ENCODE peak calls at places on chromosomes 1 and 21, in ten cellular contexts. G is cardiac muscle cell, N is spleen, V is Caco-2, A is epithelial cell of proximal tubule, X is mesothelial cell of epicardium, E is heart right ventricle, M is BJ, Q is brain microvascular endothelial cell, U is mammary epithelial cell. Y is an unnamed sample.

GRCh38 chr1:78688701-78689100 is 39.1 kb downstream of the IFI44 start:
- DNase-seq in G (peak; percentile 77), N (no peak), V (no peak), A (peak; percentile 15), X (no peak), E (no peak), M (no peak), Q (no peak), U (peak; percentile 29), Y (no peak)

GRCh38 chr1:244381887-244382565 is 69.7 kb downstream of the ADSS2 start:
- DNase-seq in G (peak; percentile 76), N (no peak), V (no peak), A (no peak), X (no peak), E (no peak), M (no peak), Q (peak; percentile 46), U (no peak), Y (no peak)

GRCh38 chr1:207983044-207983443 is 72.1 kb upstream of the CD34 start:
- DNase-seq in G (no peak), N (no peak), V (no peak), A (no peak), X (no peak), E (no peak), M (no peak), Q (no peak), U (no peak), Y (peak; percentile 46)

GRCh38 chr1:67149179-67149770 is 14.5 kb upstream of the C1orf141 start:
- DNase-seq in G (peak; percentile 92), N (peak; percentile 77), V (peak; percentile 68), A (peak; percentile 56), X (no peak), E (peak; percentile 22), M (peak; percentile 16), Q (peak; percentile 69), U (peak; percentile 75), Y (no peak)

GRCh38 chr1:184289825-184290550 is 96.8 kb upstream of the C1orf21 start:
- DNase-seq in G (no peak), N (no peak), V (no peak), A (no peak), X (no peak), E (no peak), M (no peak), Q (no peak), U (peak; percentile 47), Y (no peak)

GRCh38 chr1:228015276-228016180 is 8.7 kb downstream of the WNT3A start:
- DNase-seq in G (peak; percentile 62), N (peak; percentile 47), V (peak; percentile 21), A (no peak), X (no peak), E (peak; percentile 3), M (peak; percentile 1), Q (peak; percentile 34), U (peak; percentile 32), Y (peak; percentile 76)

GRCh38 chr21:45543371-45543709 is 1.1 kb upstream of the SLC19A1 start:
- DNase-seq in G (no peak), N (no peak), V (no peak), A (no peak), X (no peak), E (no peak), M (no peak), Q (no peak), U (no peak), Y (no peak)

GRCh38 chr1:119011706-119012105 is 23.6 kb upstream of the TBX15 start:
- DNase-seq in G (no peak), N (no peak), V (no peak), A (no peak), X (no peak), E (no peak), M (no peak), Q (no peak), U (peak; percentile 60), Y (no peak)

GRCh38 chr1:30088594-30089556 is 634.5 kb downstream of the MATN1 start:
- DNase-seq in G (peak; percentile 9), N (no peak), V (no peak), A (peak; percentile 23), X (peak; percentile 39), E (no peak), M (no peak), Q (no peak), U (no peak), Y (no peak)

GRCh38 chr1:3417082-3417728 is 37.3 kb upstream of the ARHGEF16 start:
- DNase-seq in G (no peak), N (no peak), V (no peak), A (no peak), X (no peak), E (no peak), M (no peak), Q (no peak), U (no peak), Y (no peak)

GRCh38 chr1:10634428-10635384 is 160.0 kb downstream of the PEX14 start:
- DNase-seq in G (no peak), N (no peak), V (no peak), A (no peak), X (no peak), E (peak; percentile 57), M (no peak), Q (no peak), U (peak; percentile 63), Y (no peak)
- TF ChIP-seq CTCF in G (no peak), N (no peak), V (no peak), A (no peak), X (no peak), E (no peak), M (no peak), Q (no peak), U (no peak), Y (no peak)

DNA sequence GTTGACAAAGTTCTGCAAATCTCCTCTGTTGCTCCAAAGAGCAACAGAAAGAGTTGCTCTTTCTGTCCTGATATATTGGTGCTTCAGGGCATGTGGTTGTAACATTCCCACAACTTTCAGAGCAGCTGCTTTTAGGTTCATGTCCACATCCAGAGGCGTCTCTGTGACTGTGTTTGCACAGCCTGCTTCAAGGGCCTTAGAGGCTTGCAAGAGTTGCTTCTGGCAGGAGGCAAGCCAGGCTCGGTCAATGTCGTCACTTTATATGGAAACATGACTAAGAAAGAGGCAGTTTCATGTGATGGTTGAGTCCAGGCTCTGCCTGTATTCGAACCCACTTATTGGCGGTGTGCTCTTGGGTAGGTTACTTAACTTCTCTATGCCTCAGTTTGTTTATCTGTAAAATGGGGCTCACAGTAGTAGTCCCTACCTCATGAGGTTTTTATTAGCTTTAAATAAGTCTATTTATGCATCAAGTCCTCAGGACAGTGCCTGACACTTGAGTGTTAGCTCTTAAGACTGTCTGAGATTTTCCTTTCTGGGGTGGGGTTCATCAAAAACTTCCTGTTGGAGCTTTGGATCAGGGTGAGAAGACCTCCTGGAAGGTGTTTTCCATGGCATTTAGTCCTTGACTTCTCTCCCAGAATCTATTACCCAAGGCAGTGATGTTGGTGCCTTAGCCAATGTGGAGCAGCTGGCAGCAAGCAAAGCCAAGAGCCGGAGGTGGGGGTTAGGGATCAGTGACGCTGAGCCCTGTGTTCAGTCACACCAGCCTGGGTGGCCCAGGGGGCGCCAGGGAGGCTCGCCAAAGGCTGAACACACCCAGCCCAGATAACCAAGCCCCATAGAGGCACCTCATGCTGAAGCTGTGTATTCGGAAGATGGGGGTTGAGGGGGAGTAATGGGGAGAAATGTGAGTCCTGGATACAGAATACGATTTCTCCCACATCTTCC is 18.9 kb downstream of the LHX4 start:
- DNase-seq in G (peak; percentile 32), N (peak; percentile 64), V (no peak), A (no peak), X (no peak), E (no peak), M (no peak), Q (no peak), U (no peak), Y (no peak)
- TF ChIP-seq CTCF in G (no peak), N (no peak), V (peak; percentile 24), A (peak; percentile 38), X (no peak), E (no peak), M (peak; percentile 2), Q (peak; percentile 36), U (no peak), Y (no peak)

GRCh38 chr1:150429805-150430204 is 57.4 kb upstream of the TARS2 start:
- DNase-seq in G (peak; percentile 40), N (no peak), V (no peak), A (no peak), X (no peak), E (no peak), M (no peak), Q (no peak), U (peak; percentile 2), Y (no peak)
- TF ChIP-seq CTCF in G (peak; percentile 33), N (no peak), V (peak; percentile 37), A (peak; percentile 35), X (no peak), E (no peak), M (peak; percentile 13), Q (peak; percentile 37), U (no peak), Y (peak; percentile 22)

GRCh38 chr21:34670962-34671348 is 2.2 kb downstream of the CLIC6 start:
- DNase-seq in G (no peak), N (no peak), V (no peak), A (no peak), X (no peak), E (no peak), M (no peak), Q (no peak), U (no peak), Y (no peak)

GRCh38 chr21:34668803-34669148 is at the start of gene CLIC6:
- DNase-seq in G (no peak), N (no peak), V (no peak), A (no peak), X (no peak), E (no peak), M (no peak), Q (no peak), U (no peak), Y (no peak)

GRCh38 chr21:34671891-34672290 is 3.1 kb downstream of the CLIC6 start:
- DNase-seq in G (no peak), N (no peak), V (no peak), A (no peak), X (no peak), E (no peak), M (no peak), Q (no peak), U (no peak), Y (peak; percentile 40)

GRCh38 chr21:34669149-34669879 is 520 bp downstream of the CLIC6 start:
- DNase-seq in G (no peak), N (no peak), V (no peak), A (no peak), X (no peak), E (no peak), M (no peak), Q (no peak), U (no peak), Y (peak; percentile 84)

DNA sequence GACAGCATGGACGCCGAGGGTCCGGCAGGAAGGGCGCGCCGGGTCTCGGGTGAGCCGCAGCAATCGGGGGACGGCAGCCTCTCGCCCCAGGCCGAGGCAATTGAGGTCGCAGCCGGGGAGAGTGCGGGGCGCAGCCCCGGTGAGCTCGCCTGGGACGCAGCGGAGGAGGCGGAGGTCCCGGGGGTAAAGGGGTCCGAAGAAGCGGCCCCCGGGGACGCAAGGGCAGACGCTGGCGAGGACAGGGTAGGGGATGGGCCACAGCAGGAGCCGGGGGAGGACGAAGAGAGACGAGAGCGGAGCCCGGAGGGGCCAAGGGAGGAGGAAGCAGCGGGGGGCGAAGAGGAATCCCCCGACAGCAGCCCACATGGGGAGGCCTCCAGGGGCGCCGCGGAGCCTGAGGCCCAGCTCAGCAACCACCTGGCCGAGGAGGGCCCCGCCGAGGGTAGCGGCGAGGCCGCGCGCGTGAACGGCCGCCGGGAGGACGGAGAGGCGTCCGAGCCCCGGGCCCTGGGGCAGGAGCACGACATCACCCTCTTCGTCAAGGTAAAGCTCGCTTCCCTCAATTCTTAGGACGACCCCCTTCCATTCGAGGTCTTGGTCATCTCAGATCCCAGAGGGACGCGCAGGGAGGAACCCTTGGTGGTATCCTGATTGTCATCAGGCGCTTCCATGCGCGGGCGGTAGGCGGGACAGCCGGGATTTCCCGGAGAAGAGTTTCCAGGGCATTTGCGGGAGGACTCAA is 1.6 kb downstream of the CLIC6 start:
- DNase-seq in G (no peak), N (peak; percentile 74), V (no peak), A (no peak), X (no peak), E (no peak), M (no peak), Q (no peak), U (peak; percentile 10), Y (peak; percentile 83)
- TF ChIP-seq CTCF in G (no peak), N (no peak), V (no peak), A (no peak), X (no peak), E (no peak), M (no peak), Q (no peak), U (no peak), Y (no peak)